ENCODE peak calls at places on chromosomes 1 and 21, in six cellular contexts. One of them, this sample, is unnamed. For H3K36me3 and H3K27me3, the result is how much of the 10 kb centered on the place peaks cover.

GRCh38 chr1:214165850-214166374 is 115.0 kb upstream of the SMYD2 start:
- DNase-seq in HAP-1: no peak
- DNase-seq in NT2/D1: no peak
- DNase-seq in psoas muscle: no peak
- DNase-seq in pancreas: no peak
- DNase-seq in IMR-90: no peak
- DNase-seq in this sample: no peak

GRCh38 chr1:60825593-60825992 is 256.8 kb upstream of the NFIA start:
- DNase-seq in HAP-1: peak
- DNase-seq in pancreas: no peak
- DNase-seq in psoas muscle: no peak
- DNase-seq in NT2/D1: no peak
- DNase-seq in IMR-90: no peak
- DNase-seq in this sample: peak

GRCh38 chr1:95278173-95278988 is 44.4 kb downstream of the RWDD3 start:
- DNase-seq in IMR-90: no peak
- DNase-seq in HAP-1: no peak
- DNase-seq in NT2/D1: no peak
- DNase-seq in pancreas: no peak
- DNase-seq in psoas muscle: no peak
- DNase-seq in this sample: no peak

GRCh38 chr1:61481313-61481712 is 243.6 kb downstream of the TM2D1 start:
- DNase-seq in IMR-90: no peak
- DNase-seq in pancreas: no peak
- DNase-seq in NT2/D1: no peak
- DNase-seq in HAP-1: no peak
- DNase-seq in psoas muscle: no peak
- DNase-seq in this sample: no peak

GRCh38 chr21:33300701-33301631 is 23.8 kb upstream of the IFNAR1 start:
- DNase-seq in psoas muscle: no peak
- DNase-seq in HAP-1: no peak
- DNase-seq in IMR-90: no peak
- DNase-seq in NT2/D1: no peak
- DNase-seq in pancreas: no peak
- DNase-seq in this sample: no peak

GRCh38 chr1:182779530-182779929 is 10.0 kb upstream of the NPL start:
- DNase-seq in HAP-1: no peak
- DNase-seq in pancreas: no peak
- DNase-seq in NT2/D1: no peak
- DNase-seq in IMR-90: peak
- DNase-seq in psoas muscle: no peak
- DNase-seq in this sample: no peak

GRCh38 chr1:20724364-20725188 is 6.8 kb upstream of the KIF17 start:
- DNase-seq in IMR-90: no peak
- DNase-seq in NT2/D1: no peak
- DNase-seq in psoas muscle: peak
- DNase-seq in HAP-1: no peak
- DNase-seq in pancreas: peak
- DNase-seq in this sample: no peak

GRCh38 chr1:108785264-108785663 is 38.8 kb downstream of the STXBP3 start:
- DNase-seq in IMR-90: no peak
- DNase-seq in pancreas: no peak
- DNase-seq in psoas muscle: no peak
- DNase-seq in HAP-1: no peak
- DNase-seq in NT2/D1: peak
- DNase-seq in this sample: no peak

GRCh38 chr1:210586785-210587184 is 258.1 kb downstream of the HHAT start:
- DNase-seq in NT2/D1: no peak
- DNase-seq in pancreas: no peak
- DNase-seq in IMR-90: no peak
- DNase-seq in HAP-1: no peak
- DNase-seq in psoas muscle: no peak
- DNase-seq in this sample: no peak

GRCh38 chr1:96513136-96513535 is 208.4 kb upstream of the PTBP2 start:
- DNase-seq in psoas muscle: no peak
- DNase-seq in IMR-90: no peak
- DNase-seq in NT2/D1: no peak
- DNase-seq in HAP-1: no peak
- DNase-seq in pancreas: no peak
- DNase-seq in this sample: no peak

GRCh38 chr1:170692866-170693575 is 29.1 kb downstream of the PRRX1 start:
- DNase-seq in HAP-1: no peak
- DNase-seq in pancreas: no peak
- DNase-seq in psoas muscle: no peak
- DNase-seq in NT2/D1: no peak
- DNase-seq in IMR-90: peak
- DNase-seq in this sample: no peak

GRCh38 chr1:207959141-207959825 is 48.4 kb upstream of the CD34 start:
- DNase-seq in pancreas: peak
- DNase-seq in HAP-1: no peak
- DNase-seq in psoas muscle: peak
- DNase-seq in IMR-90: peak
- DNase-seq in NT2/D1: no peak
- DNase-seq in this sample: peak

GRCh38 chr1:232045571-232045970 is 419.0 kb downstream of the DISC1 start:
- DNase-seq in NT2/D1: no peak
- DNase-seq in IMR-90: no peak
- DNase-seq in psoas muscle: no peak
- DNase-seq in HAP-1: no peak
- DNase-seq in pancreas: no peak
- DNase-seq in this sample: no peak

GRCh38 chr1:42431514-42431913 is 24.3 kb downstream of the ZMYND12 start:
- DNase-seq in HAP-1: no peak
- DNase-seq in psoas muscle: no peak
- DNase-seq in IMR-90: no peak
- DNase-seq in pancreas: no peak
- DNase-seq in NT2/D1: no peak
- DNase-seq in this sample: no peak

GRCh38 chr1:50841791-50842387 is 118.2 kb downstream of the FAF1 start:
- DNase-seq in IMR-90: peak
- DNase-seq in psoas muscle: no peak
- DNase-seq in HAP-1: no peak
- DNase-seq in NT2/D1: no peak
- DNase-seq in pancreas: no peak
- DNase-seq in this sample: no peak

GRCh38 chr1:227945891-227946623 is 1.7 kb downstream of the WNT9A start:
- DNase-seq in IMR-90: peak
- DNase-seq in psoas muscle: peak
- DNase-seq in NT2/D1: no peak
- DNase-seq in pancreas: peak
- DNase-seq in HAP-1: no peak
- DNase-seq in this sample: peak

GRCh38 chr21:29436650-29437049 is 137.9 kb downstream of the BACH1 start:
- DNase-seq in NT2/D1: no peak
- DNase-seq in pancreas: no peak
- DNase-seq in psoas muscle: no peak
- DNase-seq in HAP-1: no peak
- DNase-seq in IMR-90: no peak
- DNase-seq in this sample: no peak

GRCh38 chr21:29433366-29434059 is 134.8 kb downstream of the BACH1 start:
- DNase-seq in pancreas: no peak
- DNase-seq in psoas muscle: no peak
- DNase-seq in IMR-90: peak
- DNase-seq in HAP-1: no peak
- DNase-seq in NT2/D1: no peak
- DNase-seq in this sample: no peak

GRCh38 chr21:29431680-29432079 is 133.0 kb downstream of the BACH1 start:
- DNase-seq in psoas muscle: no peak
- DNase-seq in NT2/D1: no peak
- DNase-seq in IMR-90: no peak
- DNase-seq in pancreas: no peak
- DNase-seq in HAP-1: no peak
- DNase-seq in this sample: no peak

GRCh38 chr21:29434081-29434480 is 135.4 kb downstream of the BACH1 start:
- DNase-seq in psoas muscle: no peak
- DNase-seq in IMR-90: no peak
- DNase-seq in pancreas: no peak
- DNase-seq in HAP-1: no peak
- DNase-seq in NT2/D1: no peak
- DNase-seq in this sample: no peak

DNA sequence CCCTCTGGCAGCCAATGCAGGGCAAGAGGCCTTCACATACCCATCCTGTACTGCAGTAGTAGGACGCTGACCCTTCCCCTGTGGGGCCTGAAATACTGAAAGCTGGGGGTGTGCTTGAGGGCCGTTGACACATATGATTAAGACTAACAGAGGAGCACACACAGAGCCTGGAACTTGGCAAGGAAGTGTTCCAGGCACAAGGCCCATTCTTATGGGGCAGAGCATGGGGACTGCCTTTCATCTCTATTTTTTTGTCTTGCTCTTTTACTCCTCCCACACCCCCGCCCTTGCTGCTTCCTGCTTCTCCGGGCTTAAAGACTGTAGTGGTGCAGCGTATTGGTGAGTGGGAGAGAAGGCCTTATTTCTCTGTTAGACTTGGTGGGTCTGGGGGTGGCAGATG is 137.4 kb downstream of the BACH1 start:
- DNase-seq in psoas muscle: no peak
- DNase-seq in pancreas: no peak
- DNase-seq in IMR-90: no peak
- DNase-seq in NT2/D1: no peak
- DNase-seq in HAP-1: no peak
- DNase-seq in this sample: no peak
- H3K4me3 ChIP-seq in psoas muscle: no peak
- H3K4me3 ChIP-seq in pancreas: no peak
- H3K4me3 ChIP-seq in IMR-90: no peak
- H3K4me3 ChIP-seq in NT2/D1: no peak
- H3K4me3 ChIP-seq in HAP-1: no peak
- H3K4me3 ChIP-seq in this sample: no peak

GRCh38 chr1:223750730-223751572 is 38.6 kb downstream of the CAPN2 start:
- DNase-seq in psoas muscle: no peak
- DNase-seq in HAP-1: no peak
- DNase-seq in IMR-90: no peak
- DNase-seq in NT2/D1: no peak
- DNase-seq in pancreas: no peak
- DNase-seq in this sample: no peak

GRCh38 chr1:223745731-223746130 is 33.4 kb downstream of the CAPN2 start:
- DNase-seq in pancreas: no peak
- DNase-seq in IMR-90: peak
- DNase-seq in HAP-1: no peak
- DNase-seq in NT2/D1: no peak
- DNase-seq in psoas muscle: no peak
- DNase-seq in this sample: no peak

GRCh38 chr1:223747838-223748335 is 35.5 kb downstream of the CAPN2 start:
- DNase-seq in NT2/D1: no peak
- DNase-seq in psoas muscle: no peak
- DNase-seq in HAP-1: no peak
- DNase-seq in IMR-90: peak
- DNase-seq in pancreas: peak
- DNase-seq in this sample: no peak

GRCh38 chr1:223748405-223748772 is 36.0 kb downstream of the CAPN2 start:
- DNase-seq in NT2/D1: no peak
- DNase-seq in pancreas: no peak
- DNase-seq in IMR-90: peak
- DNase-seq in psoas muscle: peak
- DNase-seq in HAP-1: no peak
- DNase-seq in this sample: peak

DNA sequence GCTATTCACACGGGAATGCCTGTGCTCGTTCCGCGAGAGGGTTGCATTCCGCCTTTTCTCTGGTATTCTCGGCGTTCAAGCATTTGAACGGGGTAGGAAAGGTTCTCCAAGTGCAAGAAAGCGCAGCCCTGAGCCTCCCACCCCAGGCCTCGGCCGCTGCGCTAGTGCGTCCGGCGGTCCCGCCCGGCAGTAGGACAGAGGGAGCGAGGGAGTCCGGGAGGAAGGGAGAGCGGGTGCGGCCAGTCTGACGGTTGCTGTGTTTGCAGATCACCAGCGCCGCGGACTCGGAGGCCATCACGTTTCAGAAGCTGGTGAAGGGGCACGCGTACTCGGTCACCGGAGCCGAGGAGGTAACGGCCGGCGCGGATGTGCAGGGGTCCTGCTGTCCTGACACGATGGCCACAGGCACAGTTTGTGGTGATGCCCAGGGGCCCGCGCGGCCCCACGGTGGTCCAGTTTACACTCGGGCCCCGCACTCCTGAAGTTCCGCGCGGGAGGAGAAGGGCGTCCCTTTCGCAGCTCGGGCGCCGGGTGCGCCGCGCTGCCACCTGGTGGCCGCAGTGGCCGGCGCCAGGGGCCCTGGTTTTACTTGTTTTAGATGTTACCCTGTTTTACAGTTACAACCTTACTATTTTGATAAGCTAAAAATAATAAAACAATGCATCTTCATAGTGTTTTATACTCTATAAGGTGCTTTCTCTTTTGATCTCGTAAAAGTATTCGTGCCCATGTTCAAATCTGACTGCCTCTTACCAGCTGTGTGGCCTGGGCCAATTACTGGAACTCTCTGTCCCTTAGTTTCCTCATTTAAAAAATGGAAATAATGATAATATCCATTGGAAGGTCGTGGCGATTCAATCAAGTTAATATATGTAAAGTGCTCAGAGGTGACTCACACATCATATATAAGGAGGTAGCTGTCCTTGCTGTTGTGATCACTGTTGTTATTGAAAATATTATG is 36.7 kb downstream of the CAPN2 start:
- DNase-seq in pancreas: peak
- DNase-seq in psoas muscle: peak
- DNase-seq in HAP-1: peak
- DNase-seq in IMR-90: peak
- DNase-seq in NT2/D1: no peak
- DNase-seq in this sample: peak
- H3K36me3 ChIP-seq in pancreas: under half
- H3K36me3 ChIP-seq in psoas muscle: under half
- H3K36me3 ChIP-seq in HAP-1: half or more
- H3K36me3 ChIP-seq in IMR-90: half or more
- H3K36me3 ChIP-seq in NT2/D1: half or more
- H3K36me3 ChIP-seq in this sample: under half

GRCh38 chr1:7938070-7938469 is 2.6 kb downstream of the TNFRSF9 start:
- DNase-seq in NT2/D1: no peak
- DNase-seq in HAP-1: no peak
- DNase-seq in pancreas: no peak
- DNase-seq in psoas muscle: no peak
- DNase-seq in IMR-90: no peak
- DNase-seq in this sample: no peak
- H3K27me3 ChIP-seq in NT2/D1: half or more
- H3K27me3 ChIP-seq in HAP-1: under half
- H3K27me3 ChIP-seq in pancreas: under half
- H3K27me3 ChIP-seq in psoas muscle: under half
- H3K27me3 ChIP-seq in IMR-90: under half
- H3K27me3 ChIP-seq in this sample: under half

DNA sequence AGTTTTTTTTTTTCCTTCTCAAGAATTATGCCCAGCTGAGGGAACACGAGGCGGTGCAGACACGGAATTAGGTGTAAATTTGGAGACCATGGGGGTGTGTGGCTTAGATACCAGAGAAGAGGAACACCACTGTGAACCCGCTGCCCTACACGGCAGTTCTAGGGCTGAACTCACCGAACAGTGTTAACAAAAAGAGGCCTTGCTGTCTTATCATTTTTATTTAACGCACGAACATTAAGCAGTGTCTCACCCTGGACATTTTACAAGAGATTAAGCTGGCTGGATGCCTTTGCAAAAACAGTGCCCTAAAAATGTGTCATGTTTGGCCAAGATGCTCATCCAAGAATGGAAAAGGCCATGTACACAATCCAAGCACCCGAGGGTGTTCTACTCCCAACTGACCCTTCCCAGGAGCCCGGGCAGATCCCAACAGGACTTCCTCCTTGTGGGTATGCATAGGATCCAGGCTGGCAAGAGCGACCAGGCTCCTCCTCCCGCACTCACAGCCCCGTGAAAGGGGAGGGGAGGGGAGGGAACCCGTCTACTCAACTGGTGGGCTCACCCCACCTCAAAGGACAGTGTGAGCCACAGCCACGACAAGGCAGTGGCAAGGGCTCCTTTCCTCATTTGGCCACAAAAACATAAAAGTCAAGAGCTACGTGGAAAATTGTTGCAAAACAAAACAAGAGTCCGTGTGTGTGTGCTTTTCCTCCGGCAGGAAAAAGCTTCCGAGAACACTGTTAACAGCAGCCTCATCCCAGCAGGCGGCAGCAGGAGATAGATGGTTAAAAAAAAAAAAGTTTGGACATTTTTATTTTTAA is 20.3 kb downstream of the C2CD2 start:
- DNase-seq in NT2/D1: no peak
- DNase-seq in HAP-1: no peak
- DNase-seq in psoas muscle: no peak
- DNase-seq in pancreas: peak
- DNase-seq in IMR-90: peak
- DNase-seq in this sample: no peak
- H3K4me3 ChIP-seq in NT2/D1: no peak
- H3K4me3 ChIP-seq in HAP-1: no peak
- H3K4me3 ChIP-seq in psoas muscle: peak
- H3K4me3 ChIP-seq in pancreas: peak
- H3K4me3 ChIP-seq in IMR-90: peak
- H3K4me3 ChIP-seq in this sample: no peak

This sample was measured in H7.